ENCODE peak calls at places on chromosomes 3 and 15, in six cellular contexts. J is A549, R is SK-N-SH, P is HepG2, L is GM12878, S is K562. H is an unnamed sample. For H3K9me3, the result is how much of the 10 kb centered on the place peaks cover.

GRCh38 chr3:87410110-87410509 is 133.7 kb upstream of the POU1F1 start:
- DNase-seq in R (no peak), S (no peak), L (no peak), J (no peak), P (no peak), H (no peak)

GRCh38 chr3:66481071-66482001 is 19.5 kb downstream of the LRIG1 start:
- DNase-seq in R (no peak), S (no peak), L (no peak), J (no peak), P (peak), H (no peak)

GRCh38 chr15:50315814-50316630 is 39.0 kb downstream of the GABPB1 start:
- DNase-seq in R (peak), P (peak), J (peak), L (no peak), S (peak), H (peak)

GRCh38 chr15:50531763-50532162 is 14.7 kb downstream of the USP50 start:
- DNase-seq in S (no peak), L (no peak), J (no peak), R (no peak), P (no peak), H (no peak)

GRCh38 chr3:141231923-141232861 is 567 bp downstream of the PXYLP1 start:
- DNase-seq in P (no peak), L (no peak), S (peak), R (peak), J (no peak), H (no peak)

GRCh38 chr3:87227835-87228144 is 681 bp downstream of the CHMP2B start:
- DNase-seq in P (peak), J (no peak), S (no peak), L (no peak), R (no peak), H (no peak)

GRCh38 chr3:107938128-107938527 is 152.7 kb downstream of the CD47 start:
- DNase-seq in S (peak), R (peak), J (peak), L (no peak), P (peak), H (peak)

GRCh38 chr3:64796597-64796996 is 108.8 kb upstream of the ADAMTS9 start:
- DNase-seq in J (no peak), L (no peak), R (no peak), S (no peak), P (no peak), H (no peak)

GRCh38 chr15:79352206-79352605 is 41.3 kb downstream of the TMED3 start:
- DNase-seq in S (no peak), L (no peak), R (no peak), P (no peak), J (no peak), H (no peak)

GRCh38 chr3:99925584-99925983 is 107.9 kb downstream of the CMSS1 start:
- DNase-seq in P (no peak), J (peak), S (no peak), L (no peak), R (peak), H (no peak)

GRCh38 chr3:32354362-32354778 is 37.3 kb upstream of the CMTM7 start:
- DNase-seq in J (peak), R (no peak), P (peak), L (no peak), S (no peak), H (no peak)

GRCh38 chr15:67824900-67825879 is at the start of gene SKOR1:
- DNase-seq in P (no peak), R (peak), J (peak), S (no peak), L (no peak), H (no peak)

GRCh38 chr15:63679588-63679987 is 82.4 kb downstream of the FBXL22 start:
- DNase-seq in L (no peak), R (no peak), S (no peak), P (no peak), J (no peak), H (no peak)

GRCh38 chr3:191473766-191474198 is 12.8 kb downstream of the PYDC2 start:
- DNase-seq in S (no peak), P (no peak), J (no peak), L (no peak), R (no peak), H (no peak)

GRCh38 chr3:146161725-146162047 is 702 bp upstream of the PLOD2 start:
- DNase-seq in P (peak), L (no peak), S (no peak), R (no peak), J (peak), H (no peak)

GRCh38 chr3:46881819-46882376 is 4.4 kb downstream of the PTH1R start:
- DNase-seq in L (no peak), S (peak), R (peak), J (no peak), P (no peak), H (no peak)

GRCh38 chr3:38116471-38117162 is 20.3 kb downstream of the ACAA1 start:
- DNase-seq in P (no peak), R (no peak), S (peak), J (no peak), L (no peak), H (no peak)

GRCh38 chr3:182713743-182714517 is 79.4 kb upstream of the ATP11B start:
- DNase-seq in P (peak), L (peak), R (peak), J (peak), S (peak), H (peak)

GRCh38 chr3:5304789-5305680 is 117.5 kb downstream of the EDEM1 start:
- DNase-seq in S (peak), L (no peak), R (peak), P (peak), J (peak), H (peak)

GRCh38 chr3:38136272-38136806 is 588 bp downstream of the ACAA1 start:
- DNase-seq in P (no peak), S (peak), J (no peak), L (no peak), R (peak), H (no peak)

GRCh38 chr15:69712999-69713398 is 260.4 kb downstream of the RPLP1 start:
- DNase-seq in P (peak), R (no peak), S (no peak), J (no peak), L (no peak), H (no peak)

GRCh38 chr3:79314547-79314946 is 453.3 kb downstream of the ROBO1 start:
- DNase-seq in R (no peak), P (no peak), S (no peak), L (no peak), J (no peak), H (no peak)

GRCh38 chr15:57060799-57061198 is 142.4 kb downstream of the TCF12 start:
- DNase-seq in S (no peak), L (no peak), J (peak), R (no peak), P (peak), H (peak)

GRCh38 chr3:149752788-149753136 is 473 bp upstream of the COMMD2 start:
- DNase-seq in S (no peak), R (peak), J (no peak), L (no peak), P (no peak), H (no peak)
- H3K4me2 ChIP-seq in S (peak), R (peak), J (peak), L (peak), P (peak), H (peak)

GRCh38 chr15:31365655-31366127 is 39.1 kb downstream of the KLF13 start:
- DNase-seq in S (peak), J (no peak), L (no peak), P (no peak), R (peak), H (no peak)
- TF ChIP-seq REST in S (no peak), J (no peak), L (no peak), P (no peak), R (no peak), H (no peak)

DNA sequence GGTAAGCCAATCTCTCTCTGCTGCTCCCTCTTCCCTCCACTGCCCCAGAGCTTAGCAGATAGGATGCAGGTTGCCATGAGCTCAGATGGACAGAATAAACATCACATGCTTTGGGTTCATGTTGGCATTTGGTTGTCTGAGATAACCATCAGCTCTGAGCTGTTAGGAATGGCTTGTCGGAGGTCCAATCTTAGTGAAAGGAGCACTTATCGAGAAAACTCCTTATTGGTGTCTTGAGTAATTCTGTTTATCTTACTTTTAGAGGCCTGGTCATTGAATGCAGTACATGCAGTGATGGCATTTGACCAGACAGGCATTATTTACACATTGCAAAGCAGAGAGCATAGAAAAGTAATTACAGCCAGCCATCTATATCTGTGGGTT is 99.7 kb downstream of the CEMIP start:
- DNase-seq in P (no peak), R (no peak), S (no peak), L (no peak), J (no peak), H (no peak)
- H3K9me3 ChIP-seq in P (under half), R (under half), S (under half), L (under half), J (under half), H (under half)

GRCh38 chr3:26293351-26293750 is 329.2 kb upstream of the LRRC3B start:
- DNase-seq in S (no peak), L (no peak), P (no peak), J (no peak), R (no peak), H (no peak)
- H3K4me2 ChIP-seq in S (no peak), L (no peak), P (no peak), J (no peak), R (no peak), H (no peak)